ENCODE peak calls at places on chromosome 1, in nine cellular contexts. R, I, W, T, U, L, K, M and G are unnamed samples.

GRCh38 chr1:233381806-233382205 is 54.3 kb downstream of the MAP3K21 start:
- DNase-seq in W (no peak), K (no peak), T (no peak), U (no peak), M (no peak), L (no peak), I (no peak), R (no peak), G (no peak)

GRCh38 chr1:30475201-30475600 is 248.2 kb downstream of the MATN1 start:
- DNase-seq in M (no peak), K (no peak), U (no peak), T (no peak), R (no peak), W (no peak), I (no peak), L (no peak), G (no peak)

GRCh38 chr1:2039251-2039650 is 11.0 kb upstream of the PRKCZ start:
- DNase-seq in T (no peak), U (no peak), M (no peak), R (no peak), K (no peak), L (no peak), W (no peak), I (no peak), G (no peak)

GRCh38 chr1:212458817-212459216 is 26.1 kb downstream of the NENF start:
- DNase-seq in I (no peak), R (no peak), T (peak; percentile 51), L (no peak), W (no peak), M (no peak), U (no peak), K (no peak), G (no peak)

GRCh38 chr1:81509619-81510018 is 291.1 kb upstream of the ADGRL2 start:
- DNase-seq in L (no peak), K (peak; percentile 31), U (no peak), M (no peak), R (no peak), I (no peak), T (no peak), W (no peak), G (no peak)

GRCh38 chr1:244181867-244182266 is 130.8 kb downstream of the ZBTB18 start:
- DNase-seq in K (no peak), R (no peak), T (no peak), M (no peak), L (no peak), W (no peak), I (no peak), U (no peak), G (no peak)

GRCh38 chr1:204706838-204707509 is 21.4 kb upstream of the LRRN2 start:
- DNase-seq in I (no peak), U (no peak), W (no peak), K (no peak), R (no peak), L (no peak), T (no peak), M (peak; percentile 52), G (no peak)

GRCh38 chr1:94314222-94314858 is 77.0 kb upstream of the ARHGAP29 start:
- DNase-seq in M (no peak), W (no peak), I (no peak), T (no peak), K (no peak), U (no peak), L (no peak), R (no peak), G (no peak)

GRCh38 chr1:87131809-87132663 is 196.6 kb upstream of the LMO4 start:
- DNase-seq in W (peak; percentile 34), M (peak; percentile 81), T (peak; percentile 71), I (peak; percentile 75), L (peak; percentile 79), K (peak; percentile 87), U (peak; percentile 82), R (peak; percentile 61), G (peak; percentile 87)

GRCh38 chr1:77686784-77687518 is 4.5 kb upstream of the ZZZ3 start:
- DNase-seq in U (no peak), M (peak; percentile 70), W (no peak), T (no peak), L (no peak), R (no peak), I (no peak), K (no peak), G (no peak)

GRCh38 chr1:24688621-24689195 is 45.6 kb downstream of the SRRM1 start:
- DNase-seq in K (peak; percentile 71), L (peak; percentile 64), I (peak; percentile 66), T (peak; percentile 72), M (peak; percentile 79), R (peak; percentile 53), W (no peak), U (peak; percentile 76), G (peak; percentile 85)

GRCh38 chr1:46522184-46522968 is 29.1 kb downstream of the KNCN start:
- DNase-seq in R (peak; percentile 53), T (peak; percentile 61), M (no peak), L (peak; percentile 89), W (peak; percentile 35), K (peak; percentile 55), I (no peak), U (no peak), G (no peak)

GRCh38 chr1:214506972-214507431 is 44.4 kb downstream of the PTPN14 start:
- DNase-seq in T (no peak), L (no peak), U (peak; percentile 37), R (peak; percentile 57), M (no peak), W (no peak), I (no peak), K (peak; percentile 93), G (no peak)

GRCh38 chr1:27508139-27508665 is 18.2 kb upstream of the WASF2 start:
- DNase-seq in M (no peak), L (no peak), K (no peak), U (no peak), R (peak; percentile 56), T (no peak), W (no peak), I (no peak), G (no peak)
- TF ChIP-seq CTCF in M (no peak), L (peak; percentile 16), K (no peak), U (no peak), R (no peak), T (no peak), W (no peak), I (no peak), G (no peak)

GRCh38 chr1:34115233-34115632 is 49.8 kb downstream of the CSMD2 start:
- DNase-seq in T (no peak), K (no peak), L (no peak), U (no peak), M (no peak), W (no peak), I (no peak), R (no peak), G (no peak)

GRCh38 chr1:34108269-34108668 is 56.8 kb downstream of the CSMD2 start:
- DNase-seq in K (no peak), I (no peak), U (no peak), T (no peak), L (no peak), W (no peak), R (no peak), M (no peak), G (no peak)

GRCh38 chr1:34108711-34109110 is 56.3 kb downstream of the CSMD2 start:
- DNase-seq in T (no peak), I (no peak), L (no peak), K (no peak), M (no peak), W (no peak), U (no peak), R (no peak), G (no peak)

GRCh38 chr1:34113362-34113761 is 51.7 kb downstream of the CSMD2 start:
- DNase-seq in L (no peak), I (no peak), R (no peak), U (no peak), M (peak; percentile 75), T (no peak), W (no peak), K (no peak), G (no peak)

GRCh38 chr1:34113887-34114286 is 51.1 kb downstream of the CSMD2 start:
- DNase-seq in T (no peak), W (peak; percentile 12), I (no peak), R (peak; percentile 9), M (peak; percentile 35), U (no peak), K (peak; percentile 4), L (no peak), G (no peak)
- TF ChIP-seq CTCF in T (no peak), W (peak; percentile 46), I (no peak), R (no peak), M (peak; percentile 52), U (no peak), K (no peak), L (peak; percentile 35), G (peak; percentile 31)

DNA sequence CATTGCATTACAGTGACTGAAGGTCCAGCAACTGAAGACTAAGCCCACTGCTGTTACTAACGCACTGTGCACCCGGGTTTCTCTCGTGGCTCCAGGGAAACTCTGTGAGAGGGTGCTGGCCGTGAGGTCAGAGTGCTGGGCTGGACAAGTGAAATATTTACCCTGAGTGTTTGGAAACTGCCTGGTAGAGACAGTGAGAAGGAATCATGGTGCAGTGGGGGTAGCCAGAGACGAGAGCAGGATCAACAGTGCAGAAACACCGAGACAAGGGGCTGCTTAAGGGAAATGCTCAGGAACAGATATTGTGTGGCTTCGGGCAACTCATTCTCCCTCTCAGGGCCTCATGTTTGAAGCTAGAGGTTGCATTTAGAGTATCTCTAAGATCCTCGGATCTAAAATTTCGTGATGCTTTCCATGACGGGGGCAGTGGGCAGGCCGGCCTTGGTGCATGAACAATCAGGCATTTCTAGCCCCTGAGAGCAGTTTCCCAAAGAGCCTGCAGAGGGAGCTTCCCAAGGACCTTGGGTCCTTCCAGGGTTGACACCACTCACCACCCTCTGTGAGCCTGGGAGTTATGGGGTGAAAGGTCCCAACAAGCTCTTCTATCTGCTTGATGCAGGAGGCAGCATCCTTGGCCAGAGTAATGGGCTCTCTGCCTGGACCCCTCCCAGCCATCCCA is 9.7 kb downstream of the CD2 start:
- DNase-seq in M (peak; percentile 55), T (peak; percentile 86), L (no peak), U (peak; percentile 44), K (peak; percentile 18), R (peak; percentile 8), W (no peak), I (no peak), G (no peak)
- TF ChIP-seq CTCF in M (peak; percentile 33), T (peak; percentile 39), L (peak; percentile 62), U (peak; percentile 33), K (no peak), R (no peak), W (peak; percentile 38), I (peak; percentile 20), G (no peak)

GRCh38 chr1:191624044-191624443 is 534.2 kb upstream of the RGS18 start:
- DNase-seq in L (no peak), W (no peak), M (no peak), R (no peak), T (no peak), I (no peak), K (no peak), U (no peak), G (no peak)

GRCh38 chr1:191634801-191635520 is 523.3 kb upstream of the RGS18 start:
- DNase-seq in K (no peak), L (no peak), U (no peak), R (no peak), I (no peak), T (no peak), M (no peak), W (no peak), G (no peak)

DNA sequence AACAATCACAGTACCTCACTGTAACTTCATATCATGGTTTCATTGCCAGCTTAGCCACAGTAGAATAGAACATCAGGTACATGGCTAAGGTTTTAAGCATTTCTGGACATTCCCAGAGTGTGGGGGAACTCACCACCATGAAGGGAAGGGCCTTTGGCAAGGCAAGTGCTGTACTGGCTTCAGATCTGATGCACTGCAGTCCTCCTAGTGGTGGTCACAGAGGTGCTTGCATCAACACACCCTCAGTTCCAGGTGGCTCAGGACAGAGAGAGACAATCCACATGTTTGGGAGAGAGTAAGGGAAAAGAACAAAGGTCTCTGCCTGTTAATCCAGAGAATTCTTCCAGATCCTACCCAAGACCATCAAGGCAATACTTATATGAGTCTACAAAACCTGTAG is 528.4 kb upstream of the RGS18 start:
- DNase-seq in T (no peak), W (no peak), M (peak; percentile 33), I (no peak), U (no peak), R (peak; percentile 6), L (no peak), K (peak; percentile 11), G (no peak)
- TF ChIP-seq CTCF in T (no peak), W (no peak), M (no peak), I (no peak), U (no peak), R (no peak), L (no peak), K (no peak), G (no peak)